ENCODE peak calls at places on chromosomes 1 and 21, in five cellular contexts. X is K562, U is GM12878, A is SK-N-SH, N is HepG2. Y is an unnamed sample.

GRCh38 chr1:14954210-14954609 is 199.3 kb upstream of the TMEM51 start:
- DNase-seq in X (no peak), U (no peak), A (no peak), N (no peak), Y (no peak)

GRCh38 chr1:219542828-219543518 is 69.9 kb downstream of the ZC3H11B start:
- DNase-seq in X (no peak), U (no peak), A (no peak), N (no peak), Y (no peak)

GRCh38 chr21:44440241-44441040 is 14.9 kb upstream of the LRRC3 start:
- DNase-seq in X (no peak), U (no peak), A (no peak), N (no peak), Y (no peak)

GRCh38 chr1:15959424-15959823 is 16.5 kb downstream of the ZBTB17 start:
- DNase-seq in X (no peak), U (no peak), A (no peak), N (no peak), Y (no peak)

GRCh38 chr1:17475729-17476128 is 36.3 kb upstream of the RCC2 start:
- DNase-seq in X (peak), U (no peak), A (peak), N (no peak), Y (no peak)

GRCh38 chr1:8427493-8427892 is 109.6 kb downstream of the SLC45A1 start:
- DNase-seq in X (no peak), U (peak), A (no peak), N (no peak), Y (no peak)

GRCh38 chr1:195202271-195202670 is 1406.0 kb downstream of the KCNT2 start:
- DNase-seq in X (no peak), U (no peak), A (no peak), N (no peak), Y (no peak)

GRCh38 chr1:105027838-105028471 is 1278.3 kb downstream of the AMY1C start:
- DNase-seq in X (no peak), U (no peak), A (no peak), N (no peak), Y (no peak)

GRCh38 chr1:230105754-230106625 is 39.0 kb downstream of the GALNT2 start:
- DNase-seq in X (no peak), U (peak), A (no peak), N (peak), Y (no peak)

GRCh38 chr1:175072131-175072941 is 4.7 kb downstream of the TNN start:
- DNase-seq in X (no peak), U (no peak), A (no peak), N (no peak), Y (peak)

DNA sequence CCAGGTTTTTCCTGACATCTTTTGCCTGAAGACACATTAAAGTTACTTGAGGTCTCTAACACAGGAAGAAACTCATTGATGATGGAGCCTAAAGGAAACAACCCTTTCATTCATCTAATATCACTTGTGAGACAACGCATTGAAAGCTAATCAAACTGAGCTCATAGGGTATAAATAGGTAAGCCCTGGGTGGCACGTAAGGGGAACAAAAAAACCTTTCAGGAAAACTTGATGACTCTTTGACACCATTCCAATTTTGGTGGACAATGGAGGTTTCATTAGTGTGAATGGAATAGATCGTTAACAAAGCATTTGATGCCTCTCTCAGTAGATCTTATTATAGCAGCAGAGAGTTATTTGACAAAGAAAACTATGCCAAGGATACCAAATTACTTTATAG is 80.7 kb upstream of the DUSP10 start:
- DNase-seq in X (no peak), U (no peak), A (no peak), N (no peak), Y (no peak)
- TF ChIP-seq FOXM1 in X (no peak), U (no peak), A (no peak), N (no peak), Y (no peak)

GRCh38 chr1:24968941-24969585 is 39.0 kb upstream of the RUNX3 start:
- DNase-seq in X (no peak), U (no peak), A (no peak), N (no peak), Y (no peak)
- TF ChIP-seq FOXM1 in X (no peak), U (no peak), A (no peak), N (no peak), Y (no peak)

DNA sequence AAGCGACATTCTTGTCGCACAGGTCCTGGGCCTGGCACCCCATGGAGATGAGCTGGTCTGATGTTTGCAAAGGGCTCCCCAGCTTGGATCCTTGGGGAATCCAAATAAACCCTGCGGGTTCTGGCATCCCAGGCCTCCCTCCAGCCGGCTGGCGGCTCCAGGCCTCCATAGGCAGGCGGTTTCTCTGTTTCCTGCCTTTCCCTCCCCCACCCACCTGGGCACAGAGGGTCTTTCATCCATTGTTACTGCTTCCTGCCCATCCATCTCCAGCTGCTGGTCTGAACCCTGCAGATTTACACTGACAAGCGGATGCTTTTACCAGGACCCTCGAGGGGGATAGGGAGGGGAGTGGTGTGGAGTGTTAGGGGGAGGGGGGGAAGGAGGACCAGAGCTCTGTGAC is 39.1 kb upstream of the ID3 start:
- DNase-seq in X (no peak), U (no peak), A (peak), N (peak), Y (no peak)
- TF ChIP-seq FOXM1 in X (no peak), U (no peak), A (no peak), N (no peak), Y (no peak)

GRCh38 chr1:60872690-60873089 is 209.7 kb upstream of the NFIA start:
- DNase-seq in X (no peak), U (no peak), A (no peak), N (no peak), Y (no peak)

GRCh38 chr1:60877376-60877775 is 205.0 kb upstream of the NFIA start:
- DNase-seq in X (no peak), U (no peak), A (no peak), N (no peak), Y (no peak)

GRCh38 chr1:60875139-60875538 is 207.2 kb upstream of the NFIA start:
- DNase-seq in X (no peak), U (no peak), A (no peak), N (no peak), Y (no peak)

GRCh38 chr1:60876952-60877351 is 205.4 kb upstream of the NFIA start:
- DNase-seq in X (no peak), U (no peak), A (no peak), N (no peak), Y (no peak)

DNA sequence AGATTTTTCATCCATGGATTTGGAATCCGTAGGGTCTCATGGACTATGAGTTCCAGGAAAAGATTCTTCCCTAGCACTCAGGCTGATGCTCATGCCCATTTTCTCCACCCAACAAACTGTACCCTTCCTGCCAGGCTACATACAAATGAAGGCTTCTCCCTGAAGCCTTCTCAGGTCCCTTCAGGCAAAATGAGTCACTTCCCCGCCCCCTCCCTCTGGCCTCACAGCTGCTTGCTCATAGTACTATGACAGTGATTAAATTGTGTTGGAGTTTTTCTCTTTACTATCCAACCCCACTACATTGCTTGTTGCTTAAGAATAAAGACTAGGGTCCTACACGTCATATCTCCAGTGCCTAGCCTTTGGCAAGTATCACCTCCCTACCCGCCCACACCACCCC is 207.7 kb upstream of the NFIA start:
- DNase-seq in X (peak), U (no peak), A (no peak), N (no peak), Y (no peak)
- TF ChIP-seq FOXM1 in X (no peak), U (no peak), A (no peak), N (no peak), Y (no peak)

DNA sequence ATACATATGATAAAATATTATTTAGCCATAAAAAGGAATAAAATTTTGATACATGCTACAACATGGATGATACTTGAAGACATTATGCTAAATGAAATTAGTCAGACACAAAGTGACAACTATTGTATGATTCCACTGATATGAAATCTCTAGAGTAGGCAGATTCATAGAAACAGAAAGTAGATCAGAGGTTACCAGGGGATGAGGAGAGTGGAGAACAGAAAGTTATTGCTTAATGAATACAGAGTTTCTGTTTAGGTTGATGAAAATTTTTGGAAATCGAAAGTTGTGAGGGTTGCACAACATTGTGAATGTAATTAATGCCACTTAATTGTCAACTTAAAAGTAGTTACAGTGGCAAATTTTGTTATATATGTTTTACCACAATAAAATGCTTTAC is 315.7 kb upstream of the USP25 start:
- DNase-seq in X (no peak), U (no peak), A (no peak), N (no peak), Y (no peak)
- TF ChIP-seq FOXM1 in X (no peak), U (no peak), A (no peak), N (no peak), Y (no peak)